ENCODE peak calls at places on chromosomes 4 and X, in eight cellular contexts. K is kidney; U is CD4-positive, CD25-positive, alpha-beta regulatory T cell; B is HTR-8/SVneo; Q is brain microvascular endothelial cell; N is KBM-7; D is ELR; J is heart right ventricle. O is an unnamed sample.

GRCh38 chrX:129823523-129823922 is 20.2 kb downstream of the ZDHHC9 start:
- DNase-seq in Q (no peak), K (no peak), J (no peak), N (no peak), B (no peak), U (no peak), D (no peak), O (no peak)

GRCh38 chrX:40661489-40661888 is 14.1 kb upstream of the CXorf38 start:
- DNase-seq in J (no peak), D (no peak), Q (no peak), U (no peak), K (no peak), B (no peak), N (no peak), O (no peak)

GRCh38 chrX:45849261-45849660 is 648.6 kb upstream of the DIPK2B start:
- DNase-seq in B (no peak), N (peak; percentile 66), D (peak; percentile 91), Q (peak; percentile 56), J (no peak), U (no peak), K (no peak), O (peak; percentile 56)

GRCh38 chrX:7771788-7772438 is 71.1 kb upstream of the VCX start:
- DNase-seq in D (no peak), K (no peak), J (no peak), B (no peak), N (no peak), Q (no peak), U (no peak), O (no peak)

GRCh38 chrX:16743604-16744325 is 24.4 kb downstream of the SYAP1 start:
- DNase-seq in D (peak; percentile 88), N (no peak), K (no peak), Q (peak; percentile 73), J (no peak), U (no peak), B (peak; percentile 14), O (no peak)

GRCh38 chr4:136156947-136157346 is 1375.3 kb downstream of the PCDH18 start:
- DNase-seq in B (no peak), N (no peak), D (no peak), K (no peak), Q (no peak), U (no peak), J (no peak), O (no peak)

GRCh38 chr4:96675916-96676315 is 836.0 kb downstream of the PDHA2 start:
- DNase-seq in K (no peak), B (no peak), U (no peak), Q (peak; percentile 59), N (no peak), D (no peak), J (no peak), O (no peak)

GRCh38 chr4:163196904-163197505 is 30.3 kb upstream of the NAF1 start:
- DNase-seq in B (no peak), U (no peak), K (no peak), Q (no peak), N (no peak), D (no peak), J (no peak), O (no peak)

GRCh38 chrX:147079457-147079856 is 264.9 kb upstream of the CXorf51A start:
- DNase-seq in K (no peak), N (no peak), U (no peak), Q (no peak), D (no peak), J (no peak), B (no peak), O (no peak)

GRCh38 chr4:17324431-17324830 is 187.5 kb downstream of the QDPR start:
- DNase-seq in N (peak; percentile 52), Q (peak; percentile 42), K (no peak), B (no peak), U (no peak), J (no peak), D (peak; percentile 66), O (peak; percentile 58)

GRCh38 chr4:41693629-41694028 is 54.9 kb downstream of the PHOX2B start:
- DNase-seq in B (peak; percentile 37), N (peak; percentile 52), J (no peak), U (no peak), D (peak; percentile 55), K (no peak), Q (peak; percentile 12), O (peak; percentile 65)

GRCh38 chr4:40189997-40190396 is 6.8 kb upstream of the RHOH start:
- DNase-seq in U (no peak), K (no peak), J (no peak), B (no peak), D (no peak), Q (no peak), N (no peak), O (peak; percentile 64)

GRCh38 chr4:52989865-52990264 is 127.7 kb downstream of the RASL11B start:
- DNase-seq in Q (no peak), D (no peak), B (no peak), K (no peak), N (no peak), J (no peak), U (no peak), O (no peak)

GRCh38 chr4:147760695-147761094 is 28.8 kb downstream of the ARHGAP10 start:
- DNase-seq in K (no peak), J (peak; percentile 40), B (no peak), U (no peak), Q (no peak), N (no peak), D (no peak), O (no peak)

GRCh38 chrX:123648028-123648810 is 84.6 kb downstream of the THOC2 start:
- DNase-seq in U (no peak), Q (peak; percentile 65), B (no peak), D (peak; percentile 54), N (no peak), J (no peak), K (peak; percentile 79), O (no peak)

GRCh38 chrX:20729421-20729820 is 462.7 kb upstream of the RPS6KA3 start:
- DNase-seq in J (no peak), Q (no peak), K (no peak), N (no peak), D (peak; percentile 0), U (no peak), B (no peak), O (no peak)

GRCh38 chr4:112717856-112718255 is 80.9 kb downstream of the LARP7 start:
- DNase-seq in B (no peak), N (no peak), U (no peak), J (no peak), K (no peak), Q (no peak), D (no peak), O (no peak)

GRCh38 chr4:33722800-33723511 is 2521.4 kb downstream of the ARAP2 start:
- DNase-seq in B (no peak), U (no peak), K (no peak), Q (no peak), J (no peak), N (no peak), D (peak; percentile 57), O (no peak)

GRCh38 chr4:183409956-183410355 is 34.5 kb upstream of the CDKN2AIP start:
- DNase-seq in B (no peak), D (no peak), J (no peak), K (no peak), Q (no peak), N (no peak), U (no peak), O (no peak)

GRCh38 chrX:24184018-24184417 is 34.5 kb downstream of the ZFX start:
- DNase-seq in Q (no peak), D (no peak), K (no peak), J (no peak), U (no peak), N (no peak), B (no peak), O (no peak)

GRCh38 chr4:149161247-149161646 is 654.4 kb downstream of the IQCM start:
- DNase-seq in J (no peak), N (no peak), U (no peak), K (no peak), Q (peak; percentile 59), B (no peak), D (peak; percentile 34), O (no peak)

GRCh38 chrX:69031971-69032391 is 133.3 kb downstream of the PJA1 start:
- DNase-seq in K (no peak), U (no peak), J (no peak), B (no peak), Q (no peak), D (peak; percentile 57), N (no peak), O (no peak)

GRCh38 chrX:10387011-10387410 is 230.2 kb downstream of the CLCN4 start:
- DNase-seq in K (no peak), D (peak; percentile 39), J (no peak), B (no peak), Q (peak; percentile 11), N (no peak), U (no peak), O (no peak)

GRCh38 chrX:115031989-115032388 is 14.6 kb upstream of the IL13RA2 start:
- DNase-seq in B (no peak), D (no peak), U (no peak), N (no peak), J (no peak), Q (no peak), K (no peak), O (no peak)

GRCh38 chr4:17066241-17066640 is 167.8 kb upstream of the LDB2 start:
- DNase-seq in Q (peak; percentile 40), B (no peak), D (peak; percentile 80), N (no peak), K (no peak), U (no peak), J (no peak), O (no peak)

GRCh38 chrX:30282527-30282926 is 26.7 kb downstream of the NR0B1 start:
- DNase-seq in D (no peak), U (no peak), B (no peak), Q (no peak), J (no peak), N (no peak), K (no peak), O (no peak)

GRCh38 chr4:175035907-175036306 is 117.7 kb downstream of the ADAM29 start:
- DNase-seq in K (no peak), Q (peak; percentile 85), B (peak; percentile 28), D (peak; percentile 84), J (no peak), U (no peak), N (no peak), O (no peak)

GRCh38 chr4:33060873-33061542 is 2340.8 kb downstream of the PCDH7 start:
- DNase-seq in K (peak; percentile 55), D (peak; percentile 71), U (no peak), B (peak; percentile 5), J (peak; percentile 3), Q (peak; percentile 50), N (peak; percentile 43), O (peak; percentile 63)

GRCh38 chr4:99390060-99390459 is 37.5 kb upstream of the ADH1C start:
- DNase-seq in N (no peak), D (no peak), U (no peak), B (no peak), J (no peak), K (no peak), Q (no peak), O (no peak)

GRCh38 chr4:173519130-173520101 is 10.6 kb downstream of the HAND2 start:
- DNase-seq in J (peak; percentile 48), D (no peak), U (no peak), B (no peak), Q (no peak), N (no peak), K (no peak), O (no peak)

GRCh38 chrX:96126182-96126581 is 558.5 kb upstream of the DIAPH2 start:
- DNase-seq in Q (no peak), J (no peak), D (no peak), K (no peak), U (no peak), N (no peak), B (no peak), O (no peak)

GRCh38 chrX:97290199-97290598 is 406.5 kb downstream of the RPA4 start:
- DNase-seq in D (no peak), K (no peak), Q (no peak), N (no peak), U (no peak), B (no peak), J (no peak), O (no peak)

GRCh38 chr4:2943364-2944090 is 19.7 kb downstream of the NOP14 start:
- DNase-seq in J (no peak), K (no peak), D (no peak), B (no peak), N (no peak), U (no peak), Q (no peak), O (no peak)

GRCh38 chrX:11427082-11428033 is 134.1 kb downstream of the AMELX start:
- DNase-seq in D (no peak), B (no peak), N (no peak), J (peak; percentile 62), K (peak; percentile 84), Q (no peak), U (no peak), O (no peak)